ENCODE peak calls at places on chromosomes 7 and 10, in ten cellular contexts. D is activated T-helper 1 cell treated with Interleukin-2 at 50 U/mL for 16 hours; F is HEK293T; N is heart right ventricle; B is T1000; H is astrocyte of the spinal cord; A is D721Med; W is stimulated activated CD8-positive, alpha-beta memory T cell treated with anti-CD3 and anti-CD28 coated beads, Interleukin-12 subunit alpha, Interleukin-12 subunit beta, amount 100 ng/mL, for 1 hour; L is activated CD4-positive, CD25-positive, alpha-beta regulatory T cell treated with anti-CD3 and anti-CD28 coated beads, Interleukin-2, amount 50 U/mL, for 72 hours; S is dermis blood vessel endothelial cell. T is an unnamed sample.

GRCh38 chr10:8050561-8051108 is 3.9 kb upstream of the GATA3 start:
- DNase-seq in D (no peak), F (peak; percentile 45), N (no peak), B (no peak), H (peak; percentile 48), A (no peak), W (no peak), L (no peak), S (peak; percentile 49), T (no peak)

GRCh38 chr10:36670616-36671402 is 454.6 kb upstream of the ANKRD30A start:
- DNase-seq in D (no peak), F (no peak), N (no peak), B (no peak), H (peak; percentile 29), A (no peak), W (no peak), L (no peak), S (peak; percentile 9), T (no peak)

GRCh38 chr10:3895045-3895609 is 110.1 kb upstream of the KLF6 start:
- DNase-seq in D (no peak), F (no peak), N (no peak), B (no peak), H (no peak), A (no peak), W (no peak), L (no peak), S (peak; percentile 80), T (no peak)

GRCh38 chr7:4479367-4480039 is 202.6 kb upstream of the FOXK1 start:
- DNase-seq in D (no peak), F (peak; percentile 73), N (no peak), B (peak; percentile 17), H (peak; percentile 31), A (no peak), W (no peak), L (no peak), S (peak; percentile 82), T (no peak)

GRCh38 chr10:60809157-60809556 is 30.9 kb downstream of the CDK1 start:
- DNase-seq in D (no peak), F (no peak), N (no peak), B (no peak), H (no peak), A (no peak), W (no peak), L (no peak), S (no peak), T (no peak)

GRCh38 chr10:63637833-63638443 is 116.7 kb downstream of the REEP3 start:
- DNase-seq in D (no peak), F (no peak), N (no peak), B (no peak), H (no peak), A (no peak), W (no peak), L (no peak), S (no peak), T (no peak)

GRCh38 chr10:5894873-5895272 is 4.8 kb downstream of the FBH1 start:
- DNase-seq in D (no peak), F (no peak), N (peak; percentile 59), B (no peak), H (no peak), A (no peak), W (no peak), L (no peak), S (no peak), T (no peak)

GRCh38 chr7:157526604-157527003 is 189.8 kb downstream of the DNAJB6 start:
- DNase-seq in D (no peak), F (no peak), N (no peak), B (no peak), H (no peak), A (no peak), W (no peak), L (no peak), S (no peak), T (no peak)

GRCh38 chr7:72446566-72447462 is 34.7 kb upstream of the CALN1 start:
- DNase-seq in D (no peak), F (no peak), N (no peak), B (no peak), H (no peak), A (no peak), W (no peak), L (no peak), S (no peak), T (no peak)